ENCODE peak calls at places on chromosomes 16 and 17, in eight cellular contexts. One of them, this sample, is unnamed.

GRCh38 chr17:8873801-8874715 is 6.6 kb upstream of the PIK3R6 start:
- DNase-seq in testis: no peak
- DNase-seq in cardiac muscle cell: no peak
- DNase-seq in adrenal gland: no peak
- DNase-seq in thoracic aorta: no peak
- DNase-seq in IMR-90: no peak
- DNase-seq in CD8-positive, alpha-beta T cell: no peak
- DNase-seq in brain microvascular endothelial cell: no peak
- DNase-seq in this sample: no peak

GRCh38 chr17:39105705-39106104 is 45.7 kb downstream of the PLXDC1 start:
- DNase-seq in IMR-90: no peak
- DNase-seq in CD8-positive, alpha-beta T cell: no peak
- DNase-seq in adrenal gland: no peak
- DNase-seq in cardiac muscle cell: no peak
- DNase-seq in testis: no peak
- DNase-seq in brain microvascular endothelial cell: no peak
- DNase-seq in thoracic aorta: no peak
- DNase-seq in this sample: no peak

GRCh38 chr16:54194008-54194731 is 92.4 kb downstream of the IRX3 start:
- DNase-seq in thoracic aorta: peak; percentile 11
- DNase-seq in adrenal gland: peak; percentile 24
- DNase-seq in brain microvascular endothelial cell: peak; percentile 23
- DNase-seq in CD8-positive, alpha-beta T cell: no peak
- DNase-seq in testis: peak; percentile 78
- DNase-seq in IMR-90: no peak
- DNase-seq in cardiac muscle cell: peak; percentile 84
- DNase-seq in this sample: no peak

GRCh38 chr16:8878523-8878911 is 3.6 kb upstream of the LITAFD start:
- DNase-seq in cardiac muscle cell: peak; percentile 66
- DNase-seq in brain microvascular endothelial cell: peak; percentile 42
- DNase-seq in thoracic aorta: no peak
- DNase-seq in adrenal gland: no peak
- DNase-seq in CD8-positive, alpha-beta T cell: no peak
- DNase-seq in testis: no peak
- DNase-seq in IMR-90: peak; percentile 86
- DNase-seq in this sample: peak; percentile 53

GRCh38 chr16:8493885-8494487 is 96.3 kb downstream of the TMEM114 start:
- DNase-seq in cardiac muscle cell: no peak
- DNase-seq in brain microvascular endothelial cell: no peak
- DNase-seq in IMR-90: no peak
- DNase-seq in CD8-positive, alpha-beta T cell: no peak
- DNase-seq in thoracic aorta: no peak
- DNase-seq in testis: no peak
- DNase-seq in adrenal gland: no peak
- DNase-seq in this sample: no peak

GRCh38 chr16:82671743-82672142 is 45.0 kb downstream of the CDH13 start:
- DNase-seq in thoracic aorta: no peak
- DNase-seq in brain microvascular endothelial cell: no peak
- DNase-seq in cardiac muscle cell: no peak
- DNase-seq in IMR-90: no peak
- DNase-seq in adrenal gland: no peak
- DNase-seq in CD8-positive, alpha-beta T cell: no peak
- DNase-seq in testis: no peak
- DNase-seq in this sample: no peak

GRCh38 chr16:19817122-19817521 is 67.5 kb downstream of the GPRC5B start:
- DNase-seq in cardiac muscle cell: no peak
- DNase-seq in brain microvascular endothelial cell: no peak
- DNase-seq in thoracic aorta: no peak
- DNase-seq in CD8-positive, alpha-beta T cell: no peak
- DNase-seq in testis: no peak
- DNase-seq in IMR-90: no peak
- DNase-seq in adrenal gland: no peak
- DNase-seq in this sample: no peak

GRCh38 chr17:27506348-27507218 is 50.3 kb downstream of the KSR1 start:
- DNase-seq in brain microvascular endothelial cell: no peak
- DNase-seq in cardiac muscle cell: peak; percentile 21
- DNase-seq in testis: no peak
- DNase-seq in IMR-90: no peak
- DNase-seq in thoracic aorta: no peak
- DNase-seq in adrenal gland: no peak
- DNase-seq in CD8-positive, alpha-beta T cell: no peak
- DNase-seq in this sample: no peak

GRCh38 chr17:28716740-28717577 is 709 bp downstream of the RAB34 start:
- DNase-seq in testis: no peak
- DNase-seq in thoracic aorta: no peak
- DNase-seq in IMR-90: peak; percentile 19
- DNase-seq in CD8-positive, alpha-beta T cell: no peak
- DNase-seq in brain microvascular endothelial cell: peak; percentile 14
- DNase-seq in adrenal gland: peak; percentile 60
- DNase-seq in cardiac muscle cell: peak; percentile 54
- DNase-seq in this sample: no peak

GRCh38 chr16:20879175-20880053 is 20.7 kb downstream of the DCUN1D3 start:
- DNase-seq in CD8-positive, alpha-beta T cell: no peak
- DNase-seq in thoracic aorta: no peak
- DNase-seq in testis: no peak
- DNase-seq in adrenal gland: no peak
- DNase-seq in brain microvascular endothelial cell: no peak
- DNase-seq in IMR-90: peak; percentile 74
- DNase-seq in cardiac muscle cell: peak; percentile 61
- DNase-seq in this sample: no peak

GRCh38 chr16:3952342-3953131 is 72.0 kb upstream of the CREBBP start:
- DNase-seq in cardiac muscle cell: peak; percentile 75
- DNase-seq in adrenal gland: peak; percentile 94
- DNase-seq in brain microvascular endothelial cell: no peak
- DNase-seq in thoracic aorta: peak; percentile 73
- DNase-seq in testis: peak; percentile 89
- DNase-seq in IMR-90: no peak
- DNase-seq in CD8-positive, alpha-beta T cell: no peak
- DNase-seq in this sample: no peak

GRCh38 chr17:38667099-38667786 is 7.5 kb downstream of the EPOP start:
- DNase-seq in cardiac muscle cell: peak; percentile 83
- DNase-seq in thoracic aorta: no peak
- DNase-seq in CD8-positive, alpha-beta T cell: no peak
- DNase-seq in adrenal gland: peak; percentile 75
- DNase-seq in brain microvascular endothelial cell: peak; percentile 64
- DNase-seq in testis: peak; percentile 79
- DNase-seq in IMR-90: peak; percentile 70
- DNase-seq in this sample: no peak

GRCh38 chr17:48901241-48901640 is 7.0 kb upstream of the UBE2Z start:
- DNase-seq in brain microvascular endothelial cell: no peak
- DNase-seq in cardiac muscle cell: no peak
- DNase-seq in thoracic aorta: no peak
- DNase-seq in IMR-90: no peak
- DNase-seq in testis: no peak
- DNase-seq in CD8-positive, alpha-beta T cell: no peak
- DNase-seq in adrenal gland: no peak
- DNase-seq in this sample: no peak

GRCh38 chr16:29107299-29107698 is 122.4 kb downstream of the LAT start:
- DNase-seq in brain microvascular endothelial cell: no peak
- DNase-seq in thoracic aorta: no peak
- DNase-seq in testis: no peak
- DNase-seq in cardiac muscle cell: no peak
- DNase-seq in CD8-positive, alpha-beta T cell: no peak
- DNase-seq in IMR-90: no peak
- DNase-seq in adrenal gland: no peak
- DNase-seq in this sample: no peak

GRCh38 chr17:56593073-56593740 is at the start of gene NOG:
- DNase-seq in thoracic aorta: no peak
- DNase-seq in IMR-90: peak; percentile 54
- DNase-seq in cardiac muscle cell: peak; percentile 12
- DNase-seq in brain microvascular endothelial cell: no peak
- DNase-seq in adrenal gland: peak; percentile 13
- DNase-seq in testis: peak; percentile 55
- DNase-seq in CD8-positive, alpha-beta T cell: peak; percentile 71
- DNase-seq in this sample: no peak

GRCh38 chr17:8189041-8189710 is 804 bp downstream of the BORCS6 start:
- DNase-seq in thoracic aorta: no peak
- DNase-seq in testis: no peak
- DNase-seq in cardiac muscle cell: no peak
- DNase-seq in adrenal gland: peak; percentile 40
- DNase-seq in CD8-positive, alpha-beta T cell: peak; percentile 43
- DNase-seq in brain microvascular endothelial cell: peak; percentile 5
- DNase-seq in IMR-90: no peak
- DNase-seq in this sample: no peak

GRCh38 chr16:964696-965395 is 5.9 kb downstream of the LMF1 start:
- DNase-seq in thoracic aorta: no peak
- DNase-seq in brain microvascular endothelial cell: no peak
- DNase-seq in adrenal gland: no peak
- DNase-seq in testis: no peak
- DNase-seq in IMR-90: no peak
- DNase-seq in CD8-positive, alpha-beta T cell: peak; percentile 54
- DNase-seq in cardiac muscle cell: no peak
- DNase-seq in this sample: peak; percentile 39

GRCh38 chr17:81895400-81895799 is 3.9 kb downstream of the ANAPC11 start:
- DNase-seq in CD8-positive, alpha-beta T cell: peak; percentile 12
- DNase-seq in brain microvascular endothelial cell: no peak
- DNase-seq in IMR-90: no peak
- DNase-seq in testis: no peak
- DNase-seq in adrenal gland: no peak
- DNase-seq in cardiac muscle cell: no peak
- DNase-seq in thoracic aorta: no peak
- DNase-seq in this sample: no peak

GRCh38 chr17:57803026-57803425 is 46.8 kb downstream of the MRPS23 start:
- DNase-seq in testis: no peak
- DNase-seq in brain microvascular endothelial cell: no peak
- DNase-seq in adrenal gland: no peak
- DNase-seq in thoracic aorta: no peak
- DNase-seq in CD8-positive, alpha-beta T cell: no peak
- DNase-seq in cardiac muscle cell: no peak
- DNase-seq in IMR-90: no peak
- DNase-seq in this sample: no peak

GRCh38 chr17:57806083-57806830 is 43.6 kb downstream of the MRPS23 start:
- DNase-seq in testis: no peak
- DNase-seq in IMR-90: no peak
- DNase-seq in CD8-positive, alpha-beta T cell: no peak
- DNase-seq in cardiac muscle cell: no peak
- DNase-seq in thoracic aorta: no peak
- DNase-seq in adrenal gland: no peak
- DNase-seq in brain microvascular endothelial cell: no peak
- DNase-seq in this sample: no peak

GRCh38 chr17:57801044-57801711 is 48.7 kb downstream of the MRPS23 start:
- DNase-seq in brain microvascular endothelial cell: no peak
- DNase-seq in adrenal gland: no peak
- DNase-seq in CD8-positive, alpha-beta T cell: no peak
- DNase-seq in cardiac muscle cell: no peak
- DNase-seq in thoracic aorta: no peak
- DNase-seq in IMR-90: no peak
- DNase-seq in testis: no peak
- DNase-seq in this sample: no peak
- H3K36me3 ChIP-seq in brain microvascular endothelial cell: no peaks in the 10 kb centered on the region
- H3K36me3 ChIP-seq in adrenal gland: no peaks in the 10 kb centered on the region
- H3K36me3 ChIP-seq in CD8-positive, alpha-beta T cell: no peaks in the 10 kb centered on the region
- H3K36me3 ChIP-seq in cardiac muscle cell: no peaks in the 10 kb centered on the region
- H3K36me3 ChIP-seq in thoracic aorta: no peaks in the 10 kb centered on the region
- H3K36me3 ChIP-seq in IMR-90: no peaks in the 10 kb centered on the region
- H3K36me3 ChIP-seq in testis: no peaks in the 10 kb centered on the region
- H3K36me3 ChIP-seq in this sample: no peaks in the 10 kb centered on the region

GRCh38 chr17:31575043-31575442 is 183.6 kb downstream of the RAB11FIP4 start:
- DNase-seq in thoracic aorta: no peak
- DNase-seq in testis: no peak
- DNase-seq in cardiac muscle cell: no peak
- DNase-seq in IMR-90: no peak
- DNase-seq in adrenal gland: no peak
- DNase-seq in CD8-positive, alpha-beta T cell: no peak
- DNase-seq in brain microvascular endothelial cell: no peak
- DNase-seq in this sample: no peak
- TF ChIP-seq CTCF in thoracic aorta: no peak
- TF ChIP-seq CTCF in testis: no peak
- TF ChIP-seq CTCF in cardiac muscle cell: no peak
- TF ChIP-seq CTCF in IMR-90: no peak
- TF ChIP-seq CTCF in adrenal gland: no peak
- TF ChIP-seq CTCF in CD8-positive, alpha-beta T cell: no peak
- TF ChIP-seq CTCF in brain microvascular endothelial cell: no peak
- TF ChIP-seq CTCF in this sample: no peak

DNA sequence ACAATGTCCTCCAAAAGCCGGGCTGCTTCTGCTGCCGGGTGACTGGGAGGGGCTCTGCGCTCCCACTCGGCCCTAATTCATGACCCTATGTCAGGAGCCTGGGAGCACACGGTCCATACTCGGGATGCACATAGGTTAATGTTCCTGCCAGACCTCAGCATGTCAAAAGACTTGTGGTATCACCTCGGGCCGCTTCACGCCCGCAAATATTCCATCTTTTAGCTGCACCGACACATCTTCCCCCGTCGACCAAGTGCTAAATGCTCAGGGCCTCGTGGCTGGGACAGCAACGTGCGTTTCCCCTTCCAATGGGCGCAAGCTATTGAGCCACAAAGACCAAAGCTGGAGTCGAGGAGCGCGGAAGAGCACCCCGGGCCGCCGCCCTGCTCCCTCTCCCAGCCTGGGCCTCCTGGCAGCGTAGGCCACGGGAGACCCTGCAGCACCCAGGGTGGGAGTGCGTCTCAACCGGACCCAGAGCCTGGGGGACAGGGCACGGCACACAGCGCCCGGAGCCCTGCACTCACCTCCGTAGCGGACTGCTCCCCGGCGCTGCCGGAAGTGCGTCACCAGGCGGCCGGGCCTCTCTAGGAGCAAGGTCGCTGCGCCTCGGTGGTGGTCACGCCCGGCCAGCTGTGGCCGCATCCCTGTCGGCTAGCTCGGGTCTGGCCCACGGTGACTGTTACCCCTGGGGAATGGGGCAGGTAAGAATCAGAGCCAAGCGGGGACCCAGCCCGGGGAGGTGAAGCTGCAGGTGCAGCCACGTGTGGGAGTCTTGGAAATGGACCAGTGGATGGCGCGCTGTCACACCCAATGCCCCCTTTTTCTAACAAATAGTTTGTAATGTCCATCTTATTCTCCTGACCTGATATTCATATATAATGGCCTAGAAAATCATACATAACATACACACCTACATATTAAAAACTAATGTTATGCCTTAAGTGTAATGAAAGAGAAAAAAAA is at the start of gene ZNF23:
- DNase-seq in adrenal gland: peak; percentile 89
- DNase-seq in IMR-90: peak; percentile 74
- DNase-seq in cardiac muscle cell: peak; percentile 82
- DNase-seq in brain microvascular endothelial cell: peak; percentile 43
- DNase-seq in testis: peak; percentile 92
- DNase-seq in thoracic aorta: peak; percentile 49
- DNase-seq in CD8-positive, alpha-beta T cell: peak; percentile 74
- DNase-seq in this sample: no peak
- H3K36me3 ChIP-seq in adrenal gland: no peaks in the 10 kb centered on the region
- H3K36me3 ChIP-seq in IMR-90: no peaks in the 10 kb centered on the region
- H3K36me3 ChIP-seq in cardiac muscle cell: no peaks in the 10 kb centered on the region
- H3K36me3 ChIP-seq in brain microvascular endothelial cell: no peaks in the 10 kb centered on the region
- H3K36me3 ChIP-seq in testis: no peaks in the 10 kb centered on the region
- H3K36me3 ChIP-seq in thoracic aorta: no peaks in the 10 kb centered on the region
- H3K36me3 ChIP-seq in CD8-positive, alpha-beta T cell: no peaks in the 10 kb centered on the region
- H3K36me3 ChIP-seq in this sample: no peaks in the 10 kb centered on the region

GRCh38 chr16:52069866-52070265 is 477.1 kb downstream of the TOX3 start:
- DNase-seq in thoracic aorta: no peak
- DNase-seq in adrenal gland: no peak
- DNase-seq in brain microvascular endothelial cell: peak; percentile 25
- DNase-seq in testis: no peak
- DNase-seq in IMR-90: peak; percentile 11
- DNase-seq in CD8-positive, alpha-beta T cell: no peak
- DNase-seq in cardiac muscle cell: peak; percentile 27
- DNase-seq in this sample: no peak
- TF ChIP-seq CTCF in thoracic aorta: no peak
- TF ChIP-seq CTCF in adrenal gland: no peak
- TF ChIP-seq CTCF in brain microvascular endothelial cell: peak; percentile 10
- TF ChIP-seq CTCF in testis: peak; percentile 13
- TF ChIP-seq CTCF in IMR-90: peak; percentile 29
- TF ChIP-seq CTCF in CD8-positive, alpha-beta T cell: no peak
- TF ChIP-seq CTCF in cardiac muscle cell: peak; percentile 21
- TF ChIP-seq CTCF in this sample: no peak